ENCODE peak calls at places on chromosomes 13 and 19, in seven cellular contexts. G, N, X, I, U, W and F are unnamed samples.

GRCh38 chr13:37905736-37906135 is 36.2 kb upstream of the TRPC4 start:
- DNase-seq in G (peak; percentile 58), N (no peak), X (no peak), I (no peak), U (no peak), W (no peak), F (no peak)

GRCh38 chr19:29201849-29202248 is 11.1 kb downstream of the UQCRFS1 start:
- DNase-seq in G (no peak), N (no peak), X (no peak), I (no peak), U (no peak), W (no peak), F (no peak)

GRCh38 chr13:100673831-100674362 is 698 bp downstream of the TMTC4 start:
- DNase-seq in G (peak; percentile 77), N (peak; percentile 64), X (peak; percentile 67), I (peak; percentile 47), U (peak; percentile 54), W (no peak), F (peak; percentile 89)

GRCh38 chr19:45474941-45475516 is 7.2 kb downstream of the FOSB start:
- DNase-seq in G (peak; percentile 5), N (no peak), X (no peak), I (no peak), U (no peak), W (no peak), F (no peak)

GRCh38 chr13:33230178-33230881 is 55.2 kb downstream of the STARD13 start:
- DNase-seq in G (peak; percentile 61), N (no peak), X (no peak), I (no peak), U (no peak), W (no peak), F (no peak)

GRCh38 chr19:34639491-34640085 is 37.4 kb downstream of the SCGB2B2 start:
- DNase-seq in G (peak; percentile 68), N (peak; percentile 52), X (peak; percentile 74), I (peak; percentile 54), U (no peak), W (peak; percentile 62), F (peak; percentile 84)

GRCh38 chr13:49436890-49437289 is 7.0 kb downstream of the CAB39L start:
- DNase-seq in G (peak; percentile 75), N (no peak), X (peak; percentile 43), I (no peak), U (no peak), W (no peak), F (peak; percentile 8)

GRCh38 chr19:42693760-42694350 is 46.4 kb downstream of the PSG3 start:
- DNase-seq in G (peak; percentile 54), N (peak; percentile 56), X (peak; percentile 52), I (peak; percentile 4), U (no peak), W (peak; percentile 54), F (no peak)

GRCh38 chr19:4388171-4389063 is 11.9 kb downstream of the SH3GL1 start:
- DNase-seq in G (peak; percentile 49), N (no peak), X (no peak), I (no peak), U (no peak), W (no peak), F (no peak)